ENCODE peak calls at places on chromosomes 7 and 10, in five cellular contexts. B is dermis microvascular lymphatic vessel endothelial cell, M is activated T-cell treated with anti-CD3 and anti-CD28 coated beads for 24 hours, H is 8988T, P is GM06990. V is an unnamed sample.

GRCh38 chr7:77242068-77242467 is 42.4 kb upstream of the FGL2 start:
- DNase-seq in B (no peak), M (no peak), H (no peak), P (no peak), V (no peak)

GRCh38 chr10:70984986-70985719 is 96.8 kb upstream of the PCBD1 start:
- DNase-seq in B (no peak), M (no peak), H (no peak), P (no peak), V (no peak)

GRCh38 chr10:71761541-71762113 is 11.7 kb downstream of the VSIR start:
- DNase-seq in B (no peak), M (no peak), H (no peak), P (no peak), V (no peak)

GRCh38 chr7:44275829-44276570 is 49.4 kb downstream of the CAMK2B start:
- DNase-seq in B (no peak), M (no peak), H (no peak), P (no peak), V (no peak)

GRCh38 chr7:38535013-38535412 is 96.2 kb downstream of the AMPH start:
- DNase-seq in B (no peak), M (no peak), H (no peak), P (no peak), V (no peak)

GRCh38 chr10:120948889-120949382 is 97.8 kb downstream of the WDR11 start:
- DNase-seq in B (peak; percentile 15), M (peak; percentile 53), H (peak; percentile 84), P (peak; percentile 68), V (peak; percentile 80)

GRCh38 chr7:38512704-38513103 is 118.5 kb downstream of the AMPH start:
- DNase-seq in B (no peak), M (no peak), H (no peak), P (no peak), V (no peak)

GRCh38 chr7:123424463-123424862 is 109.9 kb downstream of the IQUB start:
- DNase-seq in B (no peak), M (no peak), H (no peak), P (no peak), V (no peak)

GRCh38 chr10:84164442-84164841 is 9.2 kb upstream of the GPR15LG start:
- DNase-seq in B (no peak), M (no peak), H (no peak), P (no peak), V (no peak)

GRCh38 chr7:37920619-37921339 is at the start of gene EPDR1:
- DNase-seq in B (no peak), M (peak; percentile 27), H (no peak), P (peak; percentile 58), V (no peak)

GRCh38 chr7:84247591-84247990 is 53.0 kb upstream of the SEMA3A start:
- DNase-seq in B (no peak), M (no peak), H (no peak), P (no peak), V (peak; percentile 20)

GRCh38 chr10:17074548-17074860 is 55.1 kb downstream of the CUBN start:
- DNase-seq in B (no peak), M (no peak), H (no peak), P (no peak), V (peak; percentile 59)

GRCh38 chr7:127976056-127976455 is 55.2 kb downstream of the LRRC4 start:
- DNase-seq in B (no peak), M (no peak), H (no peak), P (no peak), V (no peak)

GRCh38 chr10:93346712-93347111 is 135.4 kb downstream of the MYOF start:
- DNase-seq in B (no peak), M (no peak), H (no peak), P (no peak), V (peak; percentile 78)

GRCh38 chr10:97714401-97715258 is 1.1 kb downstream of the MARVELD1 start:
- DNase-seq in B (no peak), M (no peak), H (peak; percentile 84), P (no peak), V (peak; percentile 46)

GRCh38 chr7:81833401-81833800 is 63.6 kb upstream of the HGF start:
- DNase-seq in B (no peak), M (no peak), H (no peak), P (no peak), V (no peak)

GRCh38 chr10:70528726-70529362 is 50.3 kb downstream of the PALD1 start:
- DNase-seq in B (no peak), M (no peak), H (peak; percentile 76), P (no peak), V (peak; percentile 66)

GRCh38 chr10:63384001-63384400 is 81.8 kb downstream of the JMJD1C start:
- DNase-seq in B (no peak), M (no peak), H (no peak), P (no peak), V (no peak)

GRCh38 chr7:155356323-155357105 is 58.8 kb downstream of the INSIG1 start:
- DNase-seq in B (no peak), M (no peak), H (peak; percentile 66), P (no peak), V (peak; percentile 24)

GRCh38 chr7:145398758-145399157 is 562.9 kb upstream of the TPK1 start:
- DNase-seq in B (no peak), M (no peak), H (no peak), P (no peak), V (no peak)

GRCh38 chr10:127458171-127458810 is 90.8 kb upstream of the NPS start:
- DNase-seq in B (no peak), M (no peak), H (no peak), P (no peak), V (no peak)

GRCh38 chr7:132400667-132401142 is 175.6 kb downstream of the PLXNA4 start:
- DNase-seq in B (no peak), M (no peak), H (no peak), P (no peak), V (no peak)

GRCh38 chr7:73437699-73438416 is 4.3 kb downstream of the FZD9 start:
- DNase-seq in B (no peak), M (no peak), H (no peak), P (no peak), V (peak; percentile 49)

GRCh38 chr10:8365935-8366911 is 311.7 kb downstream of the GATA3 start:
- DNase-seq in B (no peak), M (peak; percentile 30), H (peak; percentile 24), P (peak; percentile 54), V (no peak)

GRCh38 chr7:55130554-55131198 is 111.9 kb downstream of the EGFR start:
- DNase-seq in B (no peak), M (no peak), H (no peak), P (no peak), V (no peak)

GRCh38 chr10:74909665-74910064 is 83.3 kb downstream of the KAT6B start:
- DNase-seq in B (no peak), M (no peak), H (no peak), P (no peak), V (no peak)

GRCh38 chr10:49578392-49578791 is 31.7 kb upstream of the SLC18A3 start:
- DNase-seq in B (no peak), M (no peak), H (no peak), P (no peak), V (no peak)